ENCODE peak calls at places on chromosomes 3 and 15, in five cellular contexts. M is left lung, H is upper lobe of left lung, F is MCF 10A, O is memory B cell. U is an unnamed sample.

GRCh38 chr3:170869240-170869592 is 779 bp downstream of the RPL22L1 start:
- DNase-seq in M (no peak), H (no peak), F (peak), O (no peak), U (no peak)

GRCh38 chr3:123584284-123584987 is 417 bp downstream of the HACD2 start:
- DNase-seq in M (no peak), H (no peak), F (peak), O (no peak), U (no peak)

GRCh38 chr3:184345678-184346144 is 8.3 kb downstream of the FAM131A start:
- DNase-seq in M (peak), H (no peak), F (peak), O (no peak), U (peak)

GRCh38 chr15:29770796-29771195 is 51.5 kb downstream of the TJP1 start:
- DNase-seq in M (no peak), H (no peak), F (no peak), O (no peak), U (no peak)

GRCh38 chr3:197736010-197736490 is 654 bp downstream of the RUBCN start:
- DNase-seq in M (no peak), H (no peak), F (peak), O (peak), U (no peak)

GRCh38 chr15:51750942-51751686 is at the start of gene TMOD2:
- DNase-seq in M (peak), H (peak), F (no peak), O (peak), U (no peak)

GRCh38 chr15:99149366-99149765 is 44.5 kb downstream of the SYNM start:
- DNase-seq in M (no peak), H (no peak), F (no peak), O (no peak), U (no peak)

GRCh38 chr3:132817646-132818177 is 95.5 kb upstream of the NPHP3 start:
- DNase-seq in M (no peak), H (no peak), F (no peak), O (no peak), U (no peak)

GRCh38 chr3:69204315-69204957 is 82.0 kb upstream of the LMOD3 start:
- DNase-seq in M (no peak), H (no peak), F (peak), O (no peak), U (peak)

GRCh38 chr15:32641517-32642059 is at the start of gene SCG5:
- DNase-seq in M (peak), H (peak), F (no peak), O (no peak), U (no peak)

GRCh38 chr3:112111785-112112402 is 21.2 kb downstream of the GCSAM start:
- DNase-seq in M (no peak), H (no peak), F (peak), O (peak), U (peak)

GRCh38 chr3:105417538-105418289 is 51.0 kb downstream of the ALCAM start:
- DNase-seq in M (no peak), H (no peak), F (no peak), O (no peak), U (no peak)

GRCh38 chr3:115670911-115671310 is 47.6 kb downstream of the GAP43 start:
- DNase-seq in M (no peak), H (no peak), F (no peak), O (no peak), U (no peak)